ENCODE peak calls at places on chromosomes 11 and 22, in seven cellular contexts. J is endothelial cell, L is right atrium auricular region, Q is H1, U is body of pancreas, F is heart left ventricle, S is Peyer's patch. Z is an unnamed sample.

GRCh38 chr22:26259510-26259909 is 90.2 kb downstream of the SEZ6L start:
- DNase-seq in J (peak), L (no peak), Q (peak), U (no peak), F (no peak), S (no peak), Z (no peak)

GRCh38 chr11:27722117-27722844 is 22.0 kb upstream of the BDNF start:
- DNase-seq in J (peak), L (no peak), Q (no peak), U (no peak), F (no peak), S (no peak), Z (no peak)

GRCh38 chr11:2270322-2271076 is at the start of gene ASCL2:
- DNase-seq in J (peak), L (peak), Q (no peak), U (peak), F (no peak), S (peak), Z (no peak)

GRCh38 chr11:86919557-86920210 is 35.5 kb downstream of the FZD4 start:
- DNase-seq in J (peak), L (no peak), Q (no peak), U (no peak), F (no peak), S (no peak), Z (no peak)

GRCh38 chr11:125257185-125257584 is 92.6 kb downstream of the PKNOX2 start:
- DNase-seq in J (peak), L (no peak), Q (no peak), U (no peak), F (no peak), S (no peak), Z (no peak)

GRCh38 chr11:99584822-99585221 is 564.1 kb downstream of the CNTN5 start:
- DNase-seq in J (no peak), L (no peak), Q (no peak), U (no peak), F (no peak), S (no peak), Z (no peak)

GRCh38 chr22:47195676-47196492 is 433.4 kb downstream of the TBC1D22A start:
- DNase-seq in J (no peak), L (peak), Q (no peak), U (peak), F (peak), S (peak), Z (peak)

GRCh38 chr22:31083923-31084810 is 3.0 kb downstream of the SMTN start:
- DNase-seq in J (no peak), L (no peak), Q (no peak), U (no peak), F (no peak), S (peak), Z (peak)

GRCh38 chr22:24697671-24698082 is 76.8 kb downstream of the PIWIL3 start:
- DNase-seq in J (no peak), L (no peak), Q (no peak), U (peak), F (no peak), S (no peak), Z (no peak)

GRCh38 chr11:17600316-17601205 is 53.5 kb downstream of the OTOG start:
- DNase-seq in J (no peak), L (peak), Q (no peak), U (no peak), F (no peak), S (peak), Z (no peak)

GRCh38 chr11:105968021-105968697 is 53.9 kb downstream of the MSANTD4 start:
- DNase-seq in J (no peak), L (no peak), Q (no peak), U (peak), F (no peak), S (no peak), Z (no peak)

GRCh38 chr11:69697489-69697843 is 6.4 kb downstream of the FGF19 start:
- DNase-seq in J (no peak), L (no peak), Q (no peak), U (no peak), F (no peak), S (no peak), Z (no peak)

GRCh38 chr11:85740464-85741400 is 54.7 kb upstream of the CCDC89 start:
- DNase-seq in J (no peak), L (no peak), Q (no peak), U (no peak), F (no peak), S (no peak), Z (no peak)

GRCh38 chr11:67436459-67437081 is 912 bp downstream of the PTPRCAP start:
- DNase-seq in J (no peak), L (no peak), Q (peak), U (no peak), F (no peak), S (peak), Z (no peak)

GRCh38 chr11:95989780-95990179 is 65.9 kb upstream of the MTMR2 start:
- DNase-seq in J (no peak), L (no peak), Q (no peak), U (no peak), F (no peak), S (no peak), Z (no peak)

GRCh38 chr11:58513747-58514367 is 6.0 kb upstream of the OR5B21 start:
- DNase-seq in J (peak), L (no peak), Q (peak), U (peak), F (no peak), S (no peak), Z (no peak)

GRCh38 chr11:58503361-58503856 is 4.5 kb downstream of the OR5B21 start:
- DNase-seq in J (no peak), L (no peak), Q (no peak), U (no peak), F (no peak), S (no peak), Z (no peak)

GRCh38 chr22:28373841-28374240 is 305.8 kb downstream of the TTC28 start:
- DNase-seq in J (no peak), L (no peak), Q (no peak), U (no peak), F (no peak), S (no peak), Z (no peak)

GRCh38 chr11:20762980-20763379 is 93.6 kb downstream of the NELL1 start:
- DNase-seq in J (no peak), L (no peak), Q (no peak), U (no peak), F (no peak), S (no peak), Z (no peak)

GRCh38 chr22:43001271-43002197 is 13.4 kb downstream of the PACSIN2 start:
- DNase-seq in J (no peak), L (no peak), Q (no peak), U (no peak), F (no peak), S (no peak), Z (no peak)

DNA sequence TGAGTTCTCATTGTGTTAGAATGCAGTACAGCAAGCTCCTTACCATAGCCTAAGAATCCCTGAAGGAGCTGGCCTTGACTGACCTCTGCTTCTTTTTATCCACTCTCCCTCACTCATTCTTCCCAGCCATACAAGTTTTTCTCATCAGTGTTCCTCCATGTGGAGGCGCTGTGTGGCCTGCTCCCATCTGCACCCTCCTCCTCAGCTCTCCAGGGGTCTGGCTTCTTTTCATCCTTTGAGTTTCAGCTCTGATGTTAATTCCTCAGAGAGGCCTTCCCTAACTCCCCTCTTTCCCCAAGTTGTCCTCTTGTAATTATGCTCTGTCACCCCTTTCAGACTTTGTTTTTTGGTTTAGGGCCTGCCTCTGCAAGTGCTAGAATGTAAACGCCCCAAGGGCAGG is 144.8 kb downstream of the WNT7B start:
- DNase-seq in J (no peak), L (no peak), Q (no peak), U (no peak), F (no peak), S (no peak), Z (no peak)
- TF ChIP-seq CTCF in J (no peak), L (no peak), Q (peak), U (no peak), F (no peak), S (no peak), Z (no peak)

DNA sequence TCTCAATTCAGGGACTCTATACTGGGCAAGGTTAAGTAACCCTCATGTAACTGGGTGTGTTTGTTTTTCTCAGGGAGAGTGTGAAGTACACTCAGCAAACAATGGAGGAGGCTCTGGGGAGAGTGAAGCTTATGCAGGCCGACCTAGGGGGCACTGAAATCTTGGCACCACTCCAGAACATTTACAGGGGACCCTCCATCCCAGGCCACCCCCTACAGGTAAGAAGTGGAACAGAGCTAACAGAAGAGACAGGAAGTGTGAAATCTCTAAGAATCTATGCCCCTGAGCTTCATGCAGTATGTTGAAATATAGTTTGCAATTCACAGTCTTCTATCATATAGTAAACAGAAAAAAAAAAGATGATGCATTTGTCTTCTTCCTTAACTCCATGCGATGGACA is 8.3 kb downstream of the VWA5A start:
- DNase-seq in J (no peak), L (no peak), Q (no peak), U (no peak), F (no peak), S (no peak), Z (no peak)
- TF ChIP-seq CTCF in J (peak), L (no peak), Q (peak), U (no peak), F (no peak), S (no peak), Z (no peak)

GRCh38 chr22:19085233-19086043 is 36.8 kb downstream of the DGCR2 start:
- DNase-seq in J (peak), L (peak), Q (no peak), U (peak), F (no peak), S (peak), Z (no peak)
- TF ChIP-seq CTCF in J (no peak), L (peak), Q (peak), U (peak), F (peak), S (peak), Z (peak)

GRCh38 chr22:49549256-49549655 is 278.4 kb downstream of the BRD1 start:
- DNase-seq in J (no peak), L (no peak), Q (no peak), U (peak), F (peak), S (no peak), Z (no peak)

GRCh38 chr22:49551897-49552659 is 275.6 kb downstream of the BRD1 start:
- DNase-seq in J (no peak), L (no peak), Q (no peak), U (peak), F (peak), S (no peak), Z (peak)

GRCh38 chr22:49551446-49551845 is 276.2 kb downstream of the BRD1 start:
- DNase-seq in J (no peak), L (no peak), Q (no peak), U (peak), F (no peak), S (no peak), Z (no peak)

GRCh38 chr22:49549851-49550430 is 277.7 kb downstream of the BRD1 start:
- DNase-seq in J (no peak), L (no peak), Q (no peak), U (peak), F (no peak), S (no peak), Z (no peak)

GRCh38 chr22:49550766-49551362 is 276.8 kb downstream of the BRD1 start:
- DNase-seq in J (no peak), L (no peak), Q (no peak), U (peak), F (peak), S (no peak), Z (no peak)
- TF ChIP-seq CTCF in J (no peak), L (no peak), Q (peak), U (no peak), F (no peak), S (no peak), Z (no peak)

DNA sequence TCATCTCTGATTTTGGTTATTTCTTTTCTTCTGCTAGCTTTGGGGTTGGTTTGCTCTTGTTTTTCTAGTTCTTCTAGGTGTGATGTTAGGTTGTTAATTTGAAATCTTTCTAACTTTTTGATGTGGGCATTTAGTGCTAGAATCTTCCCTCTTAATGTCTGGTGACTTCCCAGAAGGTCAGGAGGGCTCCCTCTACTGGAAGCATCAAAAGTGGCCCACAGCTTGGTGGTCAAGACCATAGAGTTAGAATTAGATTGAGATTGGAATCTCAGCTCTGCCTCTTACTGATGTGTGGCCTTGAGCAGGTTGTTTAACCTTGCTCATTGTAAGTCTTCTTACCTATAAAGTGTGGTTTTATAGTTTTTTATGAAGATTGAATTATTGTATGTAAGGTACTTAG is 99.3 kb downstream of the FDX1 start:
- DNase-seq in J (no peak), L (no peak), Q (no peak), U (no peak), F (no peak), S (no peak), Z (no peak)
- TF ChIP-seq CTCF in J (no peak), L (no peak), Q (peak), U (no peak), F (peak), S (peak), Z (peak)

GRCh38 chr22:19880786-19881569 is 26.3 kb upstream of the GNB1L start:
- DNase-seq in J (peak), L (peak), Q (peak), U (peak), F (peak), S (no peak), Z (no peak)
- TF ChIP-seq CTCF in J (no peak), L (no peak), Q (no peak), U (no peak), F (no peak), S (no peak), Z (no peak)

GRCh38 chr11:77113382-77114088 is 10.9 kb downstream of the OMP start:
- DNase-seq in J (peak), L (no peak), Q (no peak), U (peak), F (peak), S (no peak), Z (no peak)
- TF ChIP-seq CTCF in J (peak), L (peak), Q (peak), U (peak), F (peak), S (peak), Z (peak)

GRCh38 chr11:64271339-64272132 is 12.9 kb downstream of the BAD start:
- DNase-seq in J (peak), L (peak), Q (peak), U (peak), F (peak), S (peak), Z (peak)

GRCh38 chr11:64268028-64268686 is 16.3 kb downstream of the BAD start:
- DNase-seq in J (no peak), L (no peak), Q (no peak), U (no peak), F (no peak), S (no peak), Z (no peak)

GRCh38 chr11:64267207-64267945 is 16.0 kb downstream of the PLCB3 start:
- DNase-seq in J (no peak), L (no peak), Q (no peak), U (no peak), F (no peak), S (no peak), Z (no peak)

GRCh38 chr11:64268687-64269379 is 15.6 kb downstream of the BAD start:
- DNase-seq in J (no peak), L (peak), Q (no peak), U (peak), F (peak), S (peak), Z (peak)

DNA sequence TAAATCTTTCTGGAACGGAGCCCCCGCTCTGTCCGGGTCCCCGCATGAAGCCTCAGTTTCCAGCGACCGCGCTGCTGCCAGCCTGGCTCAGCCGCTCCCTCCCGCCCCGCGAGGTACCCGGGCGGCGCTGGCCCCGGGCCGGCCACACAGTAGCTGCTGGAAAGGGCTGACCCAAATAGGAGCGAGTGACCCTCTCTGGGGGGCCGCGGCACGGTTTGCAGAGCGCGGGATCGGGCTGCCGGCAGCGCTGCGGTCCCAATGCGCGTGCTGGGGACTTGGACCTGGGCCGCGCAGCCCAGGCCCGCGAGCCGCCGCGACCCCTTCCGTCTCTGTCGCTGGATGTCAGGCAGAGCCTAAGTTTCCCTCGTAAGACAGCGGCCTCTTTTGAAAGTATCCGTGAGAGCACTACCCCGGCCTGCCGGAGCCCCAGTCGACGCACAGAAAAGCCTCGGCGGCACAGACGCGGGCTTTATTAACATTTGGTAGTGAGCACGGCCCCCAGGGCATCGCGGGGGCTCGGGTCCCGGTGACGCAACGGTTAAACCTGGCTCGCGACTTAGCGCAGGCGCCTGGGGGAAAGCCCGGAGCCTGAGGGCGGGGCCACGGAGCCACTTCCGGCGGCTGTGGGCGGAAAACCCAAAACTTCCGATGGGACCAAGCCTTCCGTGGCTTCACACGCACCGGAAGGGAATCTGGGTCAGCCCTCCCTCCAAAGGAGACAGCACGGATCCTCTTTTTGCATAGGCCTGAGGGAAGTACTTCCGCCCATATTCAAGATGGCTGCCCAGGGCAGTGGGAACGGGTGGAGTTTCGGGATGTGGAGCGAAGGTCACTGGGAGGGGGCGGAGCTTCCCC is 14.9 kb downstream of the BAD start:
- DNase-seq in J (peak), L (peak), Q (peak), U (peak), F (peak), S (peak), Z (peak)
- TF ChIP-seq CTCF in J (no peak), L (peak), Q (no peak), U (no peak), F (peak), S (peak), Z (peak)